ENCODE peak calls at places on chromosomes 1 and 21, in six cellular contexts. One of them, this sample, is unnamed.

GRCh38 chr1:206014591-206014990 is 9.1 kb downstream of the CTSE start:
- DNase-seq in IMR-90: no peak
- DNase-seq in fibroblast of lung: no peak
- DNase-seq in PC-3: no peak
- DNase-seq in mammary epithelial cell: no peak
- DNase-seq in HCT116: no peak
- DNase-seq in this sample: no peak

GRCh38 chr1:174982971-174983689 is 16.6 kb upstream of the CACYBP start:
- DNase-seq in IMR-90: peak; percentile 49
- DNase-seq in mammary epithelial cell: peak; percentile 35
- DNase-seq in PC-3: peak; percentile 59
- DNase-seq in HCT116: peak; percentile 36
- DNase-seq in fibroblast of lung: peak; percentile 22
- DNase-seq in this sample: peak; percentile 36

GRCh38 chr1:77925966-77926365 is 37.5 kb downstream of the NEXN start:
- DNase-seq in mammary epithelial cell: no peak
- DNase-seq in fibroblast of lung: no peak
- DNase-seq in IMR-90: no peak
- DNase-seq in HCT116: no peak
- DNase-seq in PC-3: no peak
- DNase-seq in this sample: no peak

GRCh38 chr1:174797398-174797797 is 202.3 kb upstream of the CACYBP start:
- DNase-seq in mammary epithelial cell: no peak
- DNase-seq in fibroblast of lung: no peak
- DNase-seq in PC-3: no peak
- DNase-seq in IMR-90: no peak
- DNase-seq in HCT116: no peak
- DNase-seq in this sample: no peak

GRCh38 chr21:44295646-44296045 is 4.2 kb upstream of the PFKL start:
- DNase-seq in fibroblast of lung: no peak
- DNase-seq in mammary epithelial cell: no peak
- DNase-seq in IMR-90: no peak
- DNase-seq in PC-3: no peak
- DNase-seq in HCT116: no peak
- DNase-seq in this sample: no peak

GRCh38 chr1:30410153-30410851 is 313.1 kb downstream of the MATN1 start:
- DNase-seq in fibroblast of lung: no peak
- DNase-seq in PC-3: no peak
- DNase-seq in mammary epithelial cell: no peak
- DNase-seq in IMR-90: no peak
- DNase-seq in HCT116: no peak
- DNase-seq in this sample: no peak

GRCh38 chr1:244050835-244051444 is at the start of gene ZBTB18:
- DNase-seq in IMR-90: peak; percentile 82
- DNase-seq in PC-3: peak; percentile 21
- DNase-seq in fibroblast of lung: peak; percentile 79
- DNase-seq in mammary epithelial cell: no peak
- DNase-seq in HCT116: no peak
- DNase-seq in this sample: peak; percentile 28

GRCh38 chr21:32132911-32133310 is 145.9 kb downstream of the MIS18A start:
- DNase-seq in mammary epithelial cell: no peak
- DNase-seq in HCT116: no peak
- DNase-seq in PC-3: no peak
- DNase-seq in fibroblast of lung: no peak
- DNase-seq in IMR-90: no peak
- DNase-seq in this sample: no peak

GRCh38 chr1:233020441-233020840 is 70.0 kb downstream of the NTPCR start:
- DNase-seq in IMR-90: peak; percentile 8
- DNase-seq in fibroblast of lung: peak; percentile 68
- DNase-seq in PC-3: no peak
- DNase-seq in mammary epithelial cell: no peak
- DNase-seq in HCT116: no peak
- DNase-seq in this sample: no peak

GRCh38 chr1:117044217-117044616 is 15.9 kb upstream of the TTF2 start:
- DNase-seq in PC-3: no peak
- DNase-seq in HCT116: no peak
- DNase-seq in mammary epithelial cell: no peak
- DNase-seq in fibroblast of lung: no peak
- DNase-seq in IMR-90: no peak
- DNase-seq in this sample: no peak

GRCh38 chr1:233424727-233425222 is 97.3 kb downstream of the MAP3K21 start:
- DNase-seq in fibroblast of lung: no peak
- DNase-seq in PC-3: peak; percentile 44
- DNase-seq in IMR-90: no peak
- DNase-seq in HCT116: peak; percentile 21
- DNase-seq in mammary epithelial cell: no peak
- DNase-seq in this sample: no peak

GRCh38 chr1:205678286-205679111 is 1.8 kb downstream of the SLC45A3 start:
- DNase-seq in fibroblast of lung: peak; percentile 68
- DNase-seq in IMR-90: peak; percentile 55
- DNase-seq in HCT116: no peak
- DNase-seq in PC-3: no peak
- DNase-seq in mammary epithelial cell: no peak
- DNase-seq in this sample: no peak

GRCh38 chr1:2593251-2593878 is 6.8 kb downstream of the PRXL2B start:
- DNase-seq in mammary epithelial cell: no peak
- DNase-seq in fibroblast of lung: no peak
- DNase-seq in PC-3: no peak
- DNase-seq in IMR-90: no peak
- DNase-seq in HCT116: no peak
- DNase-seq in this sample: no peak

GRCh38 chr1:27004471-27005165 is 8.0 kb downstream of the TENT5B start:
- DNase-seq in fibroblast of lung: peak; percentile 53
- DNase-seq in HCT116: no peak
- DNase-seq in PC-3: no peak
- DNase-seq in mammary epithelial cell: no peak
- DNase-seq in IMR-90: peak; percentile 67
- DNase-seq in this sample: no peak

GRCh38 chr1:76929136-76929535 is 61.9 kb downstream of the ST6GALNAC5 start:
- DNase-seq in PC-3: no peak
- DNase-seq in fibroblast of lung: no peak
- DNase-seq in HCT116: no peak
- DNase-seq in mammary epithelial cell: no peak
- DNase-seq in IMR-90: no peak
- DNase-seq in this sample: no peak

GRCh38 chr21:25396135-25396711 is 211.1 kb downstream of the MRPL39 start:
- DNase-seq in PC-3: no peak
- DNase-seq in fibroblast of lung: no peak
- DNase-seq in IMR-90: no peak
- DNase-seq in mammary epithelial cell: no peak
- DNase-seq in HCT116: no peak
- DNase-seq in this sample: no peak

GRCh38 chr1:218656301-218657037 is 311.3 kb downstream of the TGFB2 start:
- DNase-seq in IMR-90: no peak
- DNase-seq in fibroblast of lung: peak; percentile 67
- DNase-seq in mammary epithelial cell: no peak
- DNase-seq in PC-3: peak; percentile 94
- DNase-seq in HCT116: no peak
- DNase-seq in this sample: no peak

DNA sequence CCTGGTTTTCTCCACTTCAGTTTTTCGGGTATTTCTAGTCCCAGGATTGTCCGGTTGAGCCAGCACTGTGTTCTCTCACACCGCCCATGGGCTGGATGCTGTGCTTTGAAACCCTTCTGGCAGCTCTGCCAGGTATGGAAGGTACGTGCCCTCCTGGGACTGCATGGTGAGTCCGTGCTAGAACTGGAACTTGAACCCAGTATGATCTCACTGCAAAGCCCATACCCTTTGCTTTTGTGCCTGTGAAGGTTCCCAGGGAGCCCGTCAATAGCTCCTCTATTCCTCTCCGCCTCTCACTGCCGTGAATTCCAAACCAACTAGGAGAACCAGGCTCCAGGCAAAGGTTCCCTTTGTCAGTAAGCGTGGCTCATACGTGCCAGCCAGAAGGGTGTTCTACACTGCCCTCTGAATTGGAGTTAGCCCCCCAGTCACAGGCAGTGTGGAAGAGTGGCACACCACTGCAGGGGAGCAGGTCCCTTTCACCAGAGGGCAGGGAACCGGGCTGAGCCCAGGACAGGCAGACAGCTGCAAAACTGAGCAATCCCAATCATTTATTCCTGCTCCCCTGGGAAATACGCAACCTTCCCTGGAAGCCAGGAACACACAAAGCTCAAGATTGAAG is 310.2 kb downstream of the CAMTA1 start:
- DNase-seq in mammary epithelial cell: no peak
- DNase-seq in PC-3: no peak
- DNase-seq in fibroblast of lung: no peak
- DNase-seq in HCT116: no peak
- DNase-seq in IMR-90: no peak
- DNase-seq in this sample: no peak
- H3K27me3 ChIP-seq in mammary epithelial cell: no peaks in the 10 kb centered on the region
- H3K27me3 ChIP-seq in PC-3: peaks cover 98% of the 10 kb centered on the region
- H3K27me3 ChIP-seq in fibroblast of lung: no peaks in the 10 kb centered on the region
- H3K27me3 ChIP-seq in HCT116: peaks cover 81% of the 10 kb centered on the region
- H3K27me3 ChIP-seq in IMR-90: peaks cover 60% of the 10 kb centered on the region
- H3K27me3 ChIP-seq in this sample: no peaks in the 10 kb centered on the region

GRCh38 chr1:154191990-154192450 is at the start of gene TPM3:
- DNase-seq in HCT116: no peak
- DNase-seq in mammary epithelial cell: no peak
- DNase-seq in fibroblast of lung: no peak
- DNase-seq in PC-3: no peak
- DNase-seq in IMR-90: no peak
- DNase-seq in this sample: no peak
- H2AFZ ChIP-seq in HCT116: no peak within 1 kb of the TSS
- H2AFZ ChIP-seq in mammary epithelial cell: no peak within 1 kb of the TSS
- H2AFZ ChIP-seq in fibroblast of lung: no peak within 1 kb of the TSS
- H2AFZ ChIP-seq in PC-3: no peak within 1 kb of the TSS
- H2AFZ ChIP-seq in IMR-90: peak within 1 kb of the TSS; percentile 28
- H2AFZ ChIP-seq in this sample: no peak within 1 kb of the TSS

GRCh38 chr1:94648225-94649007 is 106.9 kb upstream of the F3 start:
- DNase-seq in HCT116: no peak
- DNase-seq in PC-3: no peak
- DNase-seq in IMR-90: peak; percentile 100
- DNase-seq in mammary epithelial cell: peak; percentile 98
- DNase-seq in fibroblast of lung: peak; percentile 100
- DNase-seq in this sample: no peak
- H3K9ac ChIP-seq in HCT116: peak overlapping the region; percentile 32
- H3K9ac ChIP-seq in PC-3: no peak overlapping the region
- H3K9ac ChIP-seq in IMR-90: peak overlapping the region; percentile 87
- H3K9ac ChIP-seq in mammary epithelial cell: peak overlapping the region; percentile 68
- H3K9ac ChIP-seq in fibroblast of lung: peak overlapping the region; percentile 48
- H3K9ac ChIP-seq in this sample: no peak overlapping the region

DNA sequence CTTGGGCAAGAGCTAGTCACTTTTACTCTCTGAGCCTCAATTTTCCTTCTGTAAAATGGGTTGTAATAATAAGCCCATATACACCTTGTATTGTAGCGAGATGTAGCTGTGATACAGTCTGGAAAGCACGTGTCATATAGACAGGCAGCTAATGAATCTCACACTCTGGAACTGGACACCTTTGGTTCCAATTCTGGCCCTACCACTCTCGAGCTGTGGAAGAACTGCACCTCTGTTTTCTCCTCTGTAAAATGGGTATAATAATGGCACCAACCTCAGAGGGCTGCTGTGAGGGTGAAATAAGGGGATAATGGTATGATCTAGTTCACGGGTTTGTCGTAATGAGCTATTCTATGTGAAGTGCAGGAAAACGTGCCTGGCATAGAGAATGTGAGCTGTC is 668 bp upstream of the PADI4 start:
- DNase-seq in mammary epithelial cell: no peak
- DNase-seq in fibroblast of lung: no peak
- DNase-seq in PC-3: no peak
- DNase-seq in IMR-90: no peak
- DNase-seq in HCT116: no peak
- DNase-seq in this sample: no peak
- H3K27me3 ChIP-seq in mammary epithelial cell: no peaks in the 10 kb centered on the region
- H3K27me3 ChIP-seq in fibroblast of lung: no peaks in the 10 kb centered on the region
- H3K27me3 ChIP-seq in PC-3: no peaks in the 10 kb centered on the region
- H3K27me3 ChIP-seq in IMR-90: peaks cover 35% of the 10 kb centered on the region
- H3K27me3 ChIP-seq in HCT116: no peaks in the 10 kb centered on the region
- H3K27me3 ChIP-seq in this sample: peaks cover 15% of the 10 kb centered on the region

DNA sequence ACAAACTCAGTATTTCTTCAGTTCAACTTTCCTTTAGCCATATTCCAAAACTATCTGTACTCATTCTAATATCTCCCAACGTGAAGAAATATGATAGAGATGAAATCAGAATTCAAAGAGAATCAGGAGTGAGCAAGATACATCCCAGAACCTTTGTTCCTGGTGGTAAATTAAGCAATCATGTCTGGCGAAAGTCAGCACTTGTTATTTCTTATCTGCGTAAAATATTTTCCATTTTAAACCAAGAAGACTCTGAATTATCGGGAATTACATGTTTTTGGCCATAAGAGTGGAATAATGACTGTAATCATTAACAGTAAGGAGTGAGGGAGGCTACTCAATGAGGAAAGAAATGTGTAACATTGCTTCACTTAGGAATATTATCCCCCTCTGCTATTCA is 253.7 kb downstream of the PDE4B start:
- DNase-seq in IMR-90: no peak
- DNase-seq in PC-3: no peak
- DNase-seq in fibroblast of lung: no peak
- DNase-seq in HCT116: no peak
- DNase-seq in mammary epithelial cell: no peak
- DNase-seq in this sample: no peak
- H2AFZ ChIP-seq in IMR-90: no peak overlapping the region
- H2AFZ ChIP-seq in PC-3: no peak overlapping the region
- H2AFZ ChIP-seq in fibroblast of lung: no peak overlapping the region
- H2AFZ ChIP-seq in HCT116: no peak overlapping the region
- H2AFZ ChIP-seq in mammary epithelial cell: no peak overlapping the region
- H2AFZ ChIP-seq in this sample: no peak overlapping the region

This sample was measured in DND-41.